ENCODE peak calls at places on chromosome 21, in seven cellular contexts. Z is effector memory CD4-positive, alpha-beta T cell; C is endothelial cell of umbilical vein; E is cardiac fibroblast; I is mesendoderm; W is CD8-positive, alpha-beta T cell; J is WERI-Rb-1. M is an unnamed sample.

GRCh38 chr21:37829447-37829846 is 86.8 kb downstream of the KCNJ6 start:
- DNase-seq in E (peak), Z (no peak), I (no peak), W (no peak), C (no peak), J (peak), M (peak)

GRCh38 chr21:25887166-25887565 is 152.4 kb downstream of the GABPA start:
- DNase-seq in E (peak), W (no peak), J (peak), I (peak), Z (no peak), C (no peak), M (peak)

GRCh38 chr21:35048706-35049617 is at the start of gene RUNX1:
- DNase-seq in I (no peak), W (peak), E (peak), C (peak), Z (peak), J (no peak), M (peak)

GRCh38 chr21:20649231-20649630 is 349.0 kb upstream of the NCAM2 start:
- DNase-seq in C (no peak), W (no peak), J (no peak), E (no peak), Z (no peak), I (no peak), M (no peak)

GRCh38 chr21:26840912-26841311 is 4.3 kb downstream of the ADAMTS1 start:
- DNase-seq in E (peak), Z (no peak), C (peak), I (peak), J (no peak), W (no peak), M (peak)

GRCh38 chr21:35015435-35016024 is 33.6 kb downstream of the RUNX1 start:
- DNase-seq in C (no peak), E (no peak), J (no peak), Z (no peak), W (no peak), I (no peak), M (no peak)

GRCh38 chr21:32190491-32191144 is 88.2 kb downstream of the MIS18A start:
- DNase-seq in J (no peak), I (no peak), E (no peak), Z (no peak), W (no peak), C (no peak), M (no peak)

GRCh38 chr21:18522181-18522771 is 118.7 kb upstream of the TMPRSS15 start:
- DNase-seq in E (no peak), J (no peak), I (peak), Z (no peak), W (no peak), C (peak), M (no peak)

GRCh38 chr21:14405225-14405624 is 22.3 kb upstream of the HSPA13 start:
- DNase-seq in Z (no peak), C (no peak), W (no peak), E (no peak), I (no peak), J (no peak), M (no peak)

GRCh38 chr21:20187028-20187427 is 811.2 kb upstream of the NCAM2 start:
- DNase-seq in W (no peak), E (no peak), I (no peak), J (no peak), Z (no peak), C (no peak), M (no peak)

GRCh38 chr21:26850116-26850643 is 5.0 kb upstream of the ADAMTS1 start:
- DNase-seq in E (peak), I (peak), C (peak), Z (no peak), W (no peak), J (no peak), M (peak)

GRCh38 chr21:17476006-17476405 is 36.8 kb upstream of the CXADR start:
- DNase-seq in J (no peak), Z (no peak), W (no peak), C (no peak), I (no peak), E (no peak), M (no peak)

GRCh38 chr21:26043891-26044290 is 126.7 kb downstream of the APP start:
- DNase-seq in Z (no peak), C (no peak), I (no peak), J (no peak), E (no peak), W (no peak), M (no peak)

GRCh38 chr21:36149788-36150187 is 6.8 kb upstream of the DOP1B start:
- DNase-seq in E (no peak), Z (no peak), C (no peak), W (no peak), I (no peak), J (no peak), M (no peak)

GRCh38 chr21:36145259-36145658 is 10.4 kb downstream of the CBR3 start:
- DNase-seq in I (no peak), E (no peak), W (no peak), J (no peak), Z (no peak), C (no peak), M (no peak)

GRCh38 chr21:36147891-36148290 is 8.7 kb upstream of the DOP1B start:
- DNase-seq in Z (no peak), W (no peak), I (no peak), E (no peak), C (no peak), J (no peak), M (no peak)

GRCh38 chr21:36148886-36149285 is 7.7 kb upstream of the DOP1B start:
- DNase-seq in Z (no peak), J (no peak), C (no peak), W (no peak), I (no peak), E (no peak), M (no peak)

GRCh38 chr21:36150192-36150711 is 6.4 kb upstream of the DOP1B start:
- DNase-seq in J (no peak), E (peak), W (no peak), C (peak), Z (no peak), I (no peak), M (peak)
- H3K4me3 ChIP-seq in J (no peak), E (no peak), W (no peak), C (no peak), Z (no peak), I (no peak), M (no peak)

GRCh38 chr21:41207401-41208388 is 39.7 kb downstream of the BACE2 start:
- DNase-seq in C (peak), I (no peak), W (no peak), E (peak), J (no peak), Z (no peak), M (peak)
- H3K4me3 ChIP-seq in C (no peak), I (no peak), W (no peak), E (no peak), J (no peak), Z (no peak), M (no peak)

DNA sequence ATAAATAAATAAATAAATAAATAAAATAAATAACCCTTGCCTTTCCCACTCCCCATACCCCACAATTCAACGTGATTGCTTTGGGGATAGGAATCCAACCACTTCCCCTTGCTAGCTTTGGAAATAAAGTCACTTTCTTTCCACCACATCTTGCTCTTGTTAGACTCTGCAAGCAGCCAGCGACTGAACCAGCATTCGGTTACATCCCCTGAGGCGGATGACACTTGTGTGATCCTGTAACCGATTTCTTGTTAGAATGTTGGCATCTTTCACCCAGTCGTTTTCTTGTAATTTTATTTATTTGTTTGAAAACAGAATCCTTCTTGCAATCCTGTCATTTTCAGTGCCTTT is 1.6 kb upstream of the IFNGR2 start:
- DNase-seq in C (no peak), E (no peak), I (no peak), Z (no peak), J (no peak), W (no peak), M (peak)
- H3K4me3 ChIP-seq in C (no peak), E (no peak), I (no peak), Z (no peak), J (no peak), W (no peak), M (peak)

GRCh38 chr21:33259428-33259827 is 6.7 kb upstream of the IL10RB start:
- DNase-seq in W (no peak), I (no peak), E (no peak), Z (no peak), J (no peak), C (no peak), M (peak)
- H3K4me3 ChIP-seq in W (no peak), I (no peak), E (no peak), Z (no peak), J (no peak), C (no peak), M (no peak)

GRCh38 chr21:16424331-16424749 is 694.6 kb downstream of the USP25 start:
- DNase-seq in E (peak), Z (no peak), J (no peak), C (peak), W (no peak), I (no peak), M (no peak)
- H3K4me3 ChIP-seq in E (peak), Z (no peak), J (no peak), C (peak), W (no peak), I (no peak), M (no peak)

GRCh38 chr21:41926807-41927171 is 27.0 kb downstream of the C2CD2 start:
- DNase-seq in I (no peak), W (no peak), Z (no peak), E (no peak), C (no peak), J (no peak), M (no peak)
- H3K4me3 ChIP-seq in I (no peak), W (peak), Z (peak), E (no peak), C (peak), J (no peak), M (peak)

DNA sequence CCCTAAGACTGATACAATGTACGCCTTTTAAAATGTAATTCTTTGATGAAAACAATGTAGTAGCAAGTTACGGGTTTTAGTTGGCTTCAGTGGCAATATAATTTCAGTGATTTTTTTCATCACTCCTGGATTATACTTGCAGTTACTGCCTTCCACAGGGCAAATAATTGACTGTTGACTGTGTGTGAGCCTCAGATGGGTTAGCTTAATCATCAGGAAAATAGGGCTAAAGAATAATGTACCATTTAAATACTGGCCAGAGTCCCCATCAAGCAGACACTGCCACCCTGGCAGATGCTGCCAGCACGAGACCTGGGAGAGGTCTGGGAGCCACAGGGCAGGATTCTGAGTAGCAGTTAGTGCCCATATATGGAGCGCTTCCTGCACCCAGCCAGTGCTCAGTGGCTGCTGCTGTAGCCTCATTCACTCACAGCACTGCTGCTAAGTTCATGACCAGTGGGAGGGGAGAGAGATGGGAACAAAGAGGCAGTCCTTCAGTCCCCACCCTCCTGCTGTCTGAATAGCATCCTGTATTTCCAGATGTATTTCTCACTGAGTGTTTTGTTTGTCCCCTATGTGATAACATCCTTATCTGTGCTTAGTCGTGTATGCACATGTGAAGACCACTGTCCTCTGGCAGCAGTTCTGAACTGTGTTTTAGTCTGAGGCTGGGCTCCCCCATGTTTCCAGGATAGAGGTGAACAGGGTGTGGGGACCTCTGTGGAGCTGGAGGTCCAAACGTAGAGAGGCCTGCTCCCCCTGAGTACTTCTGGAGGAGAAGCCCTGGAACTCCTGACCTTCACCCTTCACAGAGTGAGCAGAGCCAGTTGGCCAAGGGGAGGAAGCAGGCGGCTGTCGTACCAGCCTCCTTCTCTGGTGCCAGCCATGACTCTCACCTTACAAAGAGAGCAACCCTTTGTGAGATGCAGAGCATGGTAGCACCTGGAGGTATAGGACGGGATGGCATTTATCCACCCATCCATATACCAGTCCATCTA is 80.4 kb downstream of the ADARB1 start:
- DNase-seq in E (peak), I (peak), Z (no peak), J (no peak), C (no peak), W (peak), M (peak)
- H3K4me3 ChIP-seq in E (no peak), I (no peak), Z (no peak), J (no peak), C (no peak), W (no peak), M (peak)

GRCh38 chr21:33936221-33937038 is 20.8 kb upstream of the ATP5PO start:
- DNase-seq in E (peak), J (no peak), Z (no peak), C (no peak), W (peak), I (peak), M (peak)
- H3K4me3 ChIP-seq in E (no peak), J (no peak), Z (peak), C (no peak), W (peak), I (no peak), M (no peak)

GRCh38 chr21:43287111-43287973 is 118.5 kb downstream of the CRYAA start:
- DNase-seq in E (no peak), Z (no peak), W (no peak), J (no peak), I (no peak), C (no peak), M (no peak)

GRCh38 chr21:43289966-43290365 is 121.2 kb downstream of the CRYAA start:
- DNase-seq in J (no peak), I (no peak), W (no peak), Z (no peak), C (no peak), E (no peak), M (no peak)

GRCh38 chr21:43286196-43286595 is 117.4 kb downstream of the CRYAA start:
- DNase-seq in W (no peak), E (no peak), J (no peak), I (no peak), C (no peak), Z (no peak), M (no peak)

GRCh38 chr21:43289442-43289841 is 120.6 kb downstream of the CRYAA start:
- DNase-seq in Z (no peak), C (no peak), I (no peak), E (no peak), J (no peak), W (no peak), M (no peak)

DNA sequence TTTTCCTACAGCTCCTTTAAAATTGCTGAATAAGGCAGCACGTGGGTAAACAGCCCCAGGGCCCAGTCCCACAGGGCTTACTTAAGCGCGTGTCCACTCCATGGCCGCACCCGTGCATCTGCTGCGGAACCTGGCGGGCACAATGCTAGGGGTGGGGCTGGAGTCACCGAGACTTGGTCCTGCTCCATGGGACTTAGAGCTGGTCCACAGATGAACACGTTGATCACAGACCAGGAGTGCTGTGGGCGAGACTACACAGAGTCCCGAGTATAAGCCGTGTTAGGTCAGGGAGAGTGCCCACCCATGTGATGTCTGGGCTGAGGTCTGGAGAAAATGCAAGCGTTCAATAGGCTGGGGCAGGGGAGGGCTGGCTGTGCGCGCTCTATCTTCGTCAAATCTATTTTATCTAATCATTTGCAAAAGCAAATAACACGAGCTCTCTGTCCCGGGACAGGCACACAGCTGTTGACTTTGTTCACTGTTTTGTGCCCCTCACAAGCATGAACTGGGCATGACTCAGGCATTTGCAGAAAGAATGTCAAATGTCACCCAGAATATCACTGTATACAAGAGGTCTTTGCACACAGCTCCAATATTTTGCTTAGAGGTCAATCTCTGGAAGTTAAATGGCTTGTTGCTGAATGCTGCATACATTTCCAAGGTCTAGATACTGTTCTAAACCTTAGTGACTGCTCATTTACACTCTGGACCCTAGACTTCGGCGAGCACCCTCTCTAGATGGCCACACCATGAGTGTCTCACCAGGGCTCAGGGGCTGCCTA is 119.4 kb downstream of the CRYAA start:
- DNase-seq in W (no peak), Z (no peak), C (no peak), I (no peak), J (no peak), E (no peak), M (no peak)
- H3K4me3 ChIP-seq in W (no peak), Z (no peak), C (no peak), I (no peak), J (no peak), E (no peak), M (no peak)